ENCODE peak calls at places on chromosomes 3 and 15, in seven cellular contexts. R is BJ; G is cardiac muscle cell; Q is CD4-positive, alpha-beta T cell; B is psoas muscle; F is adrenal gland; J is H7. V is an unnamed sample.

GRCh38 chr15:28861031-28861534 is 12.6 kb upstream of the GOLGA6L7 start:
- DNase-seq in R (no peak), G (no peak), Q (no peak), B (peak; percentile 34), F (no peak), J (no peak), V (no peak)

GRCh38 chr15:58159827-58160386 is 21.7 kb downstream of the AQP9 start:
- DNase-seq in R (no peak), G (no peak), Q (no peak), B (no peak), F (no peak), J (no peak), V (no peak)

GRCh38 chr15:52008698-52009434 is 10.2 kb upstream of the MAPK6 start:
- DNase-seq in R (no peak), G (no peak), Q (no peak), B (no peak), F (no peak), J (no peak), V (no peak)

GRCh38 chr3:71397046-71397445 is 186.5 kb downstream of the FOXP1 start:
- DNase-seq in R (no peak), G (peak; percentile 47), Q (no peak), B (no peak), F (peak; percentile 52), J (no peak), V (no peak)

GRCh38 chr15:40252141-40252437 is 13.2 kb downstream of the PAK6 start:
- DNase-seq in R (no peak), G (no peak), Q (no peak), B (no peak), F (no peak), J (no peak), V (no peak)

GRCh38 chr15:101491739-101492640 is 2.5 kb upstream of the PCSK6 start:
- DNase-seq in R (no peak), G (no peak), Q (no peak), B (no peak), F (no peak), J (peak; percentile 32), V (no peak)

GRCh38 chr3:11904157-11904556 is 57.5 kb upstream of the TAMM41 start:
- DNase-seq in R (no peak), G (no peak), Q (no peak), B (no peak), F (no peak), J (no peak), V (no peak)

GRCh38 chr3:38090453-38090852 is 46.5 kb downstream of the ACAA1 start:
- DNase-seq in R (no peak), G (no peak), Q (no peak), B (no peak), F (no peak), J (no peak), V (no peak)

GRCh38 chr15:88438181-88438580 is 29.0 kb downstream of the MRPL46 start:
- DNase-seq in R (no peak), G (no peak), Q (no peak), B (no peak), F (no peak), J (no peak), V (no peak)

GRCh38 chr3:9855594-9855993 is 11.8 kb upstream of the RPUSD3 start:
- DNase-seq in R (no peak), G (no peak), Q (no peak), B (no peak), F (no peak), J (no peak), V (no peak)

GRCh38 chr15:84761534-84762190 is 13.3 kb downstream of the ZNF592 start:
- DNase-seq in R (no peak), G (no peak), Q (no peak), B (no peak), F (no peak), J (no peak), V (no peak)

GRCh38 chr3:21722301-21722700 is 28.7 kb downstream of the ZNF385D start:
- DNase-seq in R (no peak), G (no peak), Q (no peak), B (no peak), F (no peak), J (no peak), V (no peak)

GRCh38 chr15:76059320-76060097 is at the start of gene TMEM266:
- DNase-seq in R (no peak), G (peak; percentile 89), Q (peak; percentile 2), B (peak; percentile 40), F (peak; percentile 54), J (peak; percentile 98), V (no peak)

GRCh38 chr3:99875925-99876781 is 58.5 kb downstream of the CMSS1 start:
- DNase-seq in R (no peak), G (peak; percentile 93), Q (peak; percentile 53), B (peak; percentile 77), F (peak; percentile 77), J (peak; percentile 88), V (no peak)

GRCh38 chr15:51401872-51402517 is 60.5 kb downstream of the GLDN start:
- DNase-seq in R (no peak), G (peak; percentile 74), Q (no peak), B (peak; percentile 18), F (peak; percentile 52), J (peak; percentile 78), V (no peak)

GRCh38 chr3:197031315-197032285 is 2.0 kb upstream of the MELTF start:
- DNase-seq in R (peak; percentile 82), G (no peak), Q (no peak), B (peak; percentile 57), F (peak; percentile 98), J (no peak), V (peak; percentile 96)

GRCh38 chr15:73022156-73022555 is 30.1 kb upstream of the NEO1 start:
- DNase-seq in R (no peak), G (no peak), Q (no peak), B (no peak), F (no peak), J (no peak), V (no peak)

GRCh38 chr3:111694471-111694870 is 99.3 kb upstream of the ZBED2 start:
- DNase-seq in R (no peak), G (no peak), Q (no peak), B (no peak), F (no peak), J (no peak), V (no peak)

GRCh38 chr15:88477126-88477525 is 9.6 kb downstream of the MRPS11 start:
- DNase-seq in R (no peak), G (no peak), Q (no peak), B (no peak), F (no peak), J (no peak), V (no peak)

GRCh38 chr3:53288214-53288613 is 32.4 kb upstream of the TKT start:
- DNase-seq in R (no peak), G (no peak), Q (no peak), B (no peak), F (no peak), J (no peak), V (no peak)

GRCh38 chr3:56268621-56269394 is 199.5 kb downstream of the ERC2 start:
- DNase-seq in R (no peak), G (no peak), Q (no peak), B (no peak), F (no peak), J (no peak), V (no peak)

GRCh38 chr3:71208273-71209095 is 375.0 kb downstream of the FOXP1 start:
- DNase-seq in R (no peak), G (no peak), Q (no peak), B (no peak), F (no peak), J (no peak), V (no peak)

GRCh38 chr15:93823971-93824866 is 407.1 kb upstream of the MCTP2 start:
- DNase-seq in R (no peak), G (no peak), Q (no peak), B (no peak), F (no peak), J (no peak), V (no peak)

GRCh38 chr3:21435871-21436270 is 315.1 kb downstream of the ZNF385D start:
- DNase-seq in R (peak; percentile 66), G (no peak), Q (no peak), B (no peak), F (peak; percentile 2), J (no peak), V (peak; percentile 79)

DNA sequence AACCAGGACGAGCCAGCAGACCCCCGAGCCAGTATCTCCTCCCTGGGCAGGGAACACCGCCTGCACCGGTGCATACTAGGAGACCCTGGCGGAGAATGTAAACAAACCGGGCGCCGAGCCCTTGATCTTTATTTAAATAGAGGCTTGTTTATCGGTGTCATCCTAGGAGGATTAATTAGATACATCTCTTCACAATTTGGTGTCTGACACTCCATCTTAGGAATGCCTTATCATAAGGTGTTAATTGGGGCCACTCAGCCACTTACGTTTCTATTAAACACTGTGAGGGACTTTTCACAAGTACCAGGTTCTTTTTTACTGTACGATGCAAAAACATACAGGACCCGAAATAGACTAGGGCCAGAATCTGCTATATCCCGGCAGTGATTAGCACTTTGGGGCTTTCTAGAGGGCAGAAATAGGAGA is 8.0 kb downstream of the EOMES start:
- DNase-seq in R (no peak), G (peak; percentile 30), Q (no peak), B (no peak), F (no peak), J (peak; percentile 54), V (no peak)
- H3K27me3 ChIP-seq in R (peaks cover 42% of the 10 kb centered on the region), G (peaks cover 70% of the 10 kb centered on the region), Q (peaks cover 31% of the 10 kb centered on the region), B (peaks cover 89% of the 10 kb centered on the region), F (peaks cover 40% of the 10 kb centered on the region), J (peaks cover 75% of the 10 kb centered on the region), V (peaks cover 59% of the 10 kb centered on the region)

GRCh38 chr15:63381301-63382192 is at the start of gene CA12:
- DNase-seq in R (no peak), G (peak; percentile 44), Q (peak; percentile 3), B (peak; percentile 33), F (peak; percentile 27), J (peak; percentile 83), V (no peak)
- H3K27me3 ChIP-seq in R (no peaks in the 10 kb centered on the region), G (peaks cover 44% of the 10 kb centered on the region), Q (peaks cover 34% of the 10 kb centered on the region), B (peaks cover 23% of the 10 kb centered on the region), F (peaks cover 29% of the 10 kb centered on the region), J (peaks cover 24% of the 10 kb centered on the region), V (no peaks in the 10 kb centered on the region)

GRCh38 chr15:66253296-66253642 is 281 bp downstream of the MEGF11 start:
- DNase-seq in R (no peak), G (no peak), Q (no peak), B (no peak), F (no peak), J (peak; percentile 82), V (no peak)
- H3K27me3 ChIP-seq in R (peaks cover 60% of the 10 kb centered on the region), G (peaks cover 99% of the 10 kb centered on the region), Q (peaks cover 74% of the 10 kb centered on the region), B (peaks cover 79% of the 10 kb centered on the region), F (peaks cover 20% of the 10 kb centered on the region), J (peaks cover 79% of the 10 kb centered on the region), V (peaks cover 58% of the 10 kb centered on the region)

GRCh38 chr3:128470134-128470915 is 3.6 kb upstream of the DNAJB8 start:
- DNase-seq in R (no peak), G (no peak), Q (no peak), B (no peak), F (no peak), J (no peak), V (no peak)
- H3K27me3 ChIP-seq in R (peaks cover 24% of the 10 kb centered on the region), G (peaks cover 35% of the 10 kb centered on the region), Q (no peaks in the 10 kb centered on the region), B (peaks cover 22% of the 10 kb centered on the region), F (peaks cover 6% of the 10 kb centered on the region), J (peaks cover 59% of the 10 kb centered on the region), V (peaks cover 54% of the 10 kb centered on the region)

GRCh38 chr15:98506711-98507110 is 141.6 kb upstream of the IGF1R start:
- DNase-seq in R (no peak), G (no peak), Q (no peak), B (no peak), F (no peak), J (no peak), V (no peak)
- H3K27me3 ChIP-seq in R (peaks cover 7% of the 10 kb centered on the region), G (no peaks in the 10 kb centered on the region), Q (peaks cover 8% of the 10 kb centered on the region), B (peaks cover 5% of the 10 kb centered on the region), F (no peaks in the 10 kb centered on the region), J (no peaks in the 10 kb centered on the region), V (peaks cover 17% of the 10 kb centered on the region)

V was measured in kidney epithelial cell.